ENCODE peak calls at places on chromosomes 13 and 19, in six cellular contexts. P is AG09309, W is endothelial cell, N is neural crest cell, Z is H9, C is brain microvascular endothelial cell. Y is an unnamed sample.
A peak's percentile ranks its signal among the peaks of the same experiment; 100 is the strongest.

GRCh38 chr13:85261757-85262346 is 537.4 kb downstream of the SLITRK6 start:
- DNase-seq in Z (no peak), N (no peak), C (no peak), P (no peak), W (no peak), Y (no peak)

GRCh38 chr19:6100284-6100915 is 9.9 kb downstream of the RFX2 start:
- DNase-seq in W (no peak), P (no peak), Z (no peak), C (no peak), N (no peak), Y (no peak)

GRCh38 chr19:54096642-54097106 is 3.9 kb downstream of the OSCAR start:
- DNase-seq in W (no peak), Z (peak; percentile 65), P (peak; percentile 16), N (no peak), C (no peak), Y (no peak)

GRCh38 chr13:75368167-75368566 is 113.8 kb downstream of the TBC1D4 start:
- DNase-seq in P (peak; percentile 83), W (no peak), Z (no peak), N (no peak), C (peak; percentile 88), Y (no peak)

GRCh38 chr19:16591803-16592556 is 19.8 kb upstream of the SLC35E1 start:
- DNase-seq in N (no peak), W (no peak), C (no peak), Z (no peak), P (no peak), Y (no peak)

GRCh38 chr13:84925443-84925842 is 873.8 kb downstream of the SLITRK6 start:
- DNase-seq in P (no peak), Z (no peak), C (peak; percentile 13), W (no peak), N (no peak), Y (no peak)

GRCh38 chr13:43293008-43293407 is 269.6 kb downstream of the DNAJC15 start:
- DNase-seq in Z (no peak), N (no peak), C (no peak), P (no peak), W (no peak), Y (no peak)

GRCh38 chr13:35916186-35916585 is 215.0 kb downstream of the DCLK1 start:
- DNase-seq in P (no peak), Z (no peak), C (no peak), W (no peak), N (no peak), Y (no peak)

GRCh38 chr19:18939922-18940775 is 868 bp downstream of the HOMER3 start:
- DNase-seq in C (no peak), N (peak; percentile 35), P (no peak), W (peak; percentile 41), Z (peak; percentile 77), Y (peak; percentile 74)

GRCh38 chr19:21474671-21475181 is 30.7 kb upstream of the ZNF429 start:
- DNase-seq in C (peak; percentile 32), N (peak; percentile 75), Z (peak; percentile 95), W (peak; percentile 13), P (no peak), Y (peak; percentile 78)

GRCh38 chr13:35496761-35497386 is 20.4 kb upstream of the MAB21L1 start:
- DNase-seq in C (no peak), Z (no peak), P (no peak), N (no peak), W (no peak), Y (no peak)

GRCh38 chr13:42151781-42152180 is 103.3 kb downstream of the DGKH start:
- DNase-seq in P (no peak), C (no peak), W (no peak), N (no peak), Z (no peak), Y (no peak)

GRCh38 chr13:40464349-40464748 is 202.1 kb downstream of the FOXO1 start:
- DNase-seq in P (no peak), N (no peak), Z (no peak), W (no peak), C (no peak), Y (no peak)

GRCh38 chr19:15299568-15300409 is 32.5 kb downstream of the BRD4 start:
- DNase-seq in P (peak; percentile 70), Z (no peak), N (no peak), W (no peak), C (peak; percentile 46), Y (no peak)

GRCh38 chr13:95660981-95661581 is 15.9 kb upstream of the DNAJC3 start:
- DNase-seq in Z (no peak), N (no peak), C (peak; percentile 46), P (no peak), W (peak; percentile 14), Y (no peak)

GRCh38 chr19:17522988-17523872 is 11.8 kb downstream of the PGLS start:
- DNase-seq in P (no peak), Z (no peak), W (no peak), N (no peak), C (no peak), Y (no peak)

GRCh38 chr19:8686549-8686948 is 12.0 kb downstream of the ACTL9 start:
- DNase-seq in C (no peak), P (no peak), Z (no peak), N (no peak), W (no peak), Y (no peak)

GRCh38 chr19:51138549-51138979 is 3.5 kb upstream of the SIGLEC7 start:
- DNase-seq in Z (no peak), C (no peak), N (no peak), W (no peak), P (no peak), Y (no peak)
- TF ChIP-seq CTCF in Z (no peak), C (no peak), N (no peak), W (no peak), P (no peak), Y (no peak)

GRCh38 chr13:113955235-113955634 is 18.6 kb downstream of the C13orf46 start:
- DNase-seq in P (no peak), N (no peak), C (no peak), Z (no peak), W (no peak), Y (no peak)

GRCh38 chr13:113952983-113953520 is 20.8 kb downstream of the C13orf46 start:
- DNase-seq in C (no peak), W (no peak), Z (no peak), P (no peak), N (no peak), Y (peak; percentile 11)

GRCh38 chr13:113953561-113953960 is 20.3 kb downstream of the C13orf46 start:
- DNase-seq in C (no peak), P (no peak), W (no peak), Z (no peak), N (no peak), Y (peak; percentile 13)

GRCh38 chr13:113955691-113956090 is 18.2 kb downstream of the C13orf46 start:
- DNase-seq in Z (no peak), N (no peak), C (no peak), P (no peak), W (no peak), Y (no peak)

GRCh38 chr13:113954046-113954841 is 19.6 kb downstream of the C13orf46 start:
- DNase-seq in P (no peak), C (no peak), N (no peak), Z (no peak), W (no peak), Y (peak; percentile 32)
- TF ChIP-seq CTCF in P (no peak), C (no peak), N (no peak), Z (no peak), W (no peak), Y (no peak)

GRCh38 chr19:50537769-50538230 is 24.1 kb upstream of the ASPDH start:
- DNase-seq in W (peak; percentile 19), N (peak; percentile 97), Z (peak; percentile 97), P (peak; percentile 28), C (peak; percentile 85), Y (peak; percentile 97)
- TF ChIP-seq CTCF in W (no peak), N (peak; percentile 92), Z (peak; percentile 99), P (peak; percentile 92), C (peak; percentile 82), Y (peak; percentile 85)

GRCh38 chr13:73401769-73402168 is 343.0 kb downstream of the KLF5 start:
- DNase-seq in W (no peak), C (no peak), P (no peak), N (no peak), Z (no peak), Y (no peak)
- TF ChIP-seq CTCF in W (no peak), C (no peak), P (peak; percentile 26), N (no peak), Z (peak; percentile 57), Y (no peak)

DNA sequence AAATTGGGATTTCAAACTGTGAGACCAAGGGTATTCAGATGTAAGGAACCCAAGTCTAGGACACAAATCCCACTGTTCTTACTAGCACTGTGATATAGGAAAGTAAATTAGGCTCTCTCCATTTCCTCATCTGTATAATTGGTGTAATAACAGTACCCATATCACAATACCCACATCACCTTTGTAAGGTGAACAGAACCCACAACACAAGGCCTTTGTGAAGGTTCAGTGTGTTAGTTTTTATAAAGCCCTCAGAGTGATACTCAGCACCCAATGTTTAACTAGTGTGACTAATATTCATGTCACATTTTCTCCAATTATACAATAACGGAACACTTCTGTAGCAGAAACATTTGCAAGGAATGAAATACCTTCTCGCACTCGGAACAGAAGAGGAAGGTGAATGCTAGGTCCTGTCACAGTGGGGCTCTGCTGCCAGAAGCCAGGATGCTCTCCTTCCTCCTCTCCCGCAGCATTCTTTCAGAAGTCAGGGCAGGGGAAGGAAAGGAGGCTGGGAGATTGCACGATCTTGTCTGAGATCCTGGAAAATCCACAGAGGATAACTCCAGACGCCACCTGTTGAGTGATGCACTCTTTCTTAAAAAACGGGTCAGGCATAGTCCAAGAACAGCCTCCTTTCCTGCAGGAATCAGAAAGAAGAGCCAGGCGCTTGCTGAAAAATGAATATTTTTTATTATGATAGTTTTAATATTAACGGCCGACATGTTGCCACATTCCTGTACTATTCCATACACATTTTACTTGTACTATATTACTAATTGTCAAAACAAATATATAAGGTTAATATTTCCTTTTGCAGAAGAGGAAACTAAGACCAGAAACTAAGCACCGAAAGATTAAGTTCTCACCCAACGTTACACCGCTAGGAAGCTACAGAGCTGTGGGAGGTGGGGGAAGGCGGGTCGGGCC is 762 bp downstream of the ZNF45 start:
- DNase-seq in P (no peak), W (peak; percentile 11), C (no peak), N (no peak), Z (no peak), Y (no peak)
- TF ChIP-seq CTCF in P (no peak), W (no peak), C (peak; percentile 32), N (no peak), Z (peak; percentile 14), Y (no peak)

GRCh38 chr13:81927347-81927746 is 1586.4 kb upstream of the SPRY2 start:
- DNase-seq in Z (peak; percentile 27), W (no peak), N (no peak), C (no peak), P (no peak), Y (no peak)

GRCh38 chr13:81929988-81930387 is 1589.1 kb upstream of the SPRY2 start:
- DNase-seq in N (no peak), C (no peak), W (no peak), Z (peak; percentile 25), P (no peak), Y (no peak)
- TF ChIP-seq CTCF in N (peak; percentile 71), C (peak; percentile 63), W (no peak), Z (peak; percentile 76), P (peak; percentile 19), Y (peak; percentile 36)

DNA sequence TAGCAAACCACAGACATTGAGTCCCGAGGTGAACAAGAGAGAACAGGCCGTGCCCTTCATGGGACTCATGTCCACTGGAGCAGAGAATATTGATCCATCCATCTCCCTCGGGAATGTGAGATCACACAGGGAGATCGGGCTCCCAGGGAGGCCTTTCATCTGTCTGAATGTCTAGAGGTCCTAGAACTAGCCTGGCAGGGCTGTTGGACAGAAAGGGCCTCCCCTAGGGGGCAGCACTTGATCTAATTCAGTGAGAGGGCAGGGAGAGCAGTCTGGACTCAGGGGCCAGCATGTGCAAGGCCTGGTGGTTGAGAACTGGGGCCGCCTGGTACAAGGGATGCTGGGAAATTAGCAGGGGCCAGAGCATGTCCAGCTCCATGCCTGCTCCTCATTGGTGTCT is 4.3 kb downstream of the RUVBL2 start:
- DNase-seq in C (peak; percentile 66), N (peak; percentile 74), Z (peak; percentile 86), P (no peak), W (peak; percentile 83), Y (peak; percentile 84)
- TF ChIP-seq CTCF in C (peak; percentile 80), N (peak; percentile 62), Z (peak; percentile 81), P (peak; percentile 60), W (peak; percentile 46), Y (peak; percentile 64)

Y was measured in glutamatergic neuron.